ENCODE peak calls at places on chromosome 5, in eight cellular contexts. J, F, I, Y, L, Z, Q and W are unnamed samples.
A peak's percentile ranks its signal among the peaks of the same experiment; 100 is the strongest.

GRCh38 chr5:10726179-10726912 is 34.7 kb downstream of the DAP start:
- DNase-seq in I (no peak), F (no peak), J (peak; percentile 47), Q (peak; percentile 56), L (no peak), Y (no peak), Z (no peak), W (no peak)

GRCh38 chr5:122420126-122420525 is 108.1 kb downstream of the SNCAIP start:
- DNase-seq in J (no peak), F (no peak), Q (no peak), I (no peak), Z (no peak), Y (no peak), L (no peak), W (no peak)

GRCh38 chr5:92370032-92370431 is 986.9 kb upstream of the ARRDC3 start:
- DNase-seq in I (no peak), Y (no peak), Z (no peak), Q (no peak), F (no peak), J (no peak), L (no peak), W (no peak)

GRCh38 chr5:124670672-124671592 is 75.5 kb downstream of the ZNF608 start:
- DNase-seq in Y (no peak), Z (no peak), L (no peak), J (no peak), I (no peak), F (no peak), Q (no peak), W (no peak)

GRCh38 chr5:65927497-65928340 is 1.3 kb downstream of the ERBIN start:
- DNase-seq in I (no peak), Z (peak; percentile 54), J (peak; percentile 77), L (no peak), Y (peak; percentile 15), Q (no peak), F (no peak), W (no peak)

GRCh38 chr5:107571621-107572489 is 98.9 kb downstream of the EFNA5 start:
- DNase-seq in L (peak; percentile 99), Z (peak; percentile 96), F (peak; percentile 95), Y (peak; percentile 92), I (peak; percentile 92), Q (peak; percentile 96), J (peak; percentile 88), W (peak; percentile 72)

GRCh38 chr5:114857951-114858401 is 311.7 kb downstream of the TRIM36 start:
- DNase-seq in F (no peak), Y (no peak), Q (no peak), I (no peak), Z (no peak), J (no peak), L (no peak), W (no peak)

GRCh38 chr5:87195104-87195581 is 72.5 kb upstream of the RASA1 start:
- DNase-seq in J (peak; percentile 37), Q (no peak), I (no peak), F (no peak), L (no peak), Y (no peak), Z (no peak), W (no peak)

GRCh38 chr5:14752497-14753071 is 88.1 kb downstream of the OTULIN start:
- DNase-seq in I (no peak), Y (no peak), J (no peak), F (no peak), Z (no peak), L (no peak), Q (no peak), W (no peak)

GRCh38 chr5:86974910-86975309 is 292.8 kb upstream of the RASA1 start:
- DNase-seq in L (no peak), J (peak; percentile 25), I (no peak), Y (no peak), Z (no peak), F (no peak), Q (no peak), W (no peak)

GRCh38 chr5:58466939-58467338 is 7.1 kb upstream of the PLK2 start:
- DNase-seq in F (no peak), Z (peak; percentile 70), Y (peak; percentile 14), J (peak; percentile 73), I (peak; percentile 12), Q (no peak), L (peak; percentile 29), W (no peak)

GRCh38 chr5:67187318-67187717 is 9.3 kb downstream of the CD180 start:
- DNase-seq in F (no peak), Z (no peak), I (no peak), Q (no peak), L (no peak), J (no peak), Y (no peak), W (no peak)

GRCh38 chr5:79471556-79471955 is 42.4 kb downstream of the HOMER1 start:
- DNase-seq in Q (no peak), Y (no peak), Z (no peak), I (no peak), J (no peak), F (no peak), L (no peak), W (no peak)

GRCh38 chr5:157045601-157046000 is 13.3 kb downstream of the HAVCR1 start:
- DNase-seq in J (no peak), L (no peak), F (no peak), Y (no peak), I (no peak), Q (no peak), Z (no peak), W (no peak)

GRCh38 chr5:149256451-149256850 is 15.2 kb upstream of the AFAP1L1 start:
- DNase-seq in Y (no peak), F (no peak), J (no peak), I (no peak), Z (no peak), L (no peak), Q (no peak), W (no peak)

GRCh38 chr5:80720181-80720580 is 65.4 kb upstream of the DHFR start:
- DNase-seq in Y (no peak), L (no peak), I (no peak), Q (no peak), F (no peak), Z (no peak), J (no peak), W (no peak)

GRCh38 chr5:173238312-173239232 is 3.6 kb upstream of the NKX2-5 start:
- DNase-seq in Z (no peak), F (no peak), Y (no peak), Q (peak; percentile 55), L (no peak), J (peak; percentile 68), I (no peak), W (no peak)

GRCh38 chr5:96875805-96876291 is 452 bp upstream of the ERAP2 start:
- DNase-seq in Y (no peak), L (no peak), J (no peak), Q (no peak), F (no peak), I (no peak), Z (no peak), W (no peak)

GRCh38 chr5:51632794-51633193 is 249.5 kb downstream of the ISL1 start:
- DNase-seq in Q (peak; percentile 24), Z (no peak), Y (no peak), F (no peak), L (peak; percentile 26), J (no peak), I (no peak), W (no peak)

GRCh38 chr5:180251141-180251540 is 40.7 kb downstream of the MAPK9 start:
- DNase-seq in Z (no peak), I (no peak), J (no peak), L (no peak), F (no peak), Q (no peak), Y (no peak), W (no peak)

GRCh38 chr5:180250329-180250728 is 41.3 kb upstream of the RASGEF1C start:
- DNase-seq in Q (no peak), J (no peak), Z (no peak), L (no peak), I (no peak), Y (no peak), F (no peak), W (no peak)

GRCh38 chr5:180253036-180253824 is 38.7 kb downstream of the MAPK9 start:
- DNase-seq in L (no peak), Q (no peak), Z (peak; percentile 44), F (no peak), J (no peak), I (no peak), Y (no peak), W (no peak)

GRCh38 chr5:180251887-180252286 is 40.0 kb downstream of the MAPK9 start:
- DNase-seq in J (no peak), Q (no peak), F (no peak), Z (no peak), L (no peak), I (no peak), Y (no peak), W (no peak)
- H3K9me3 ChIP-seq in J (peaks cover 99% of the 10 kb centered on the region), Q (peaks cover 29% of the 10 kb centered on the region), F (peaks cover 19% of the 10 kb centered on the region), Z (peaks cover 93% of the 10 kb centered on the region), L (peaks cover 96% of the 10 kb centered on the region), I (no peaks in the 10 kb centered on the region), Y (no peaks in the 10 kb centered on the region), W (peaks cover 21% of the 10 kb centered on the region)

DNA sequence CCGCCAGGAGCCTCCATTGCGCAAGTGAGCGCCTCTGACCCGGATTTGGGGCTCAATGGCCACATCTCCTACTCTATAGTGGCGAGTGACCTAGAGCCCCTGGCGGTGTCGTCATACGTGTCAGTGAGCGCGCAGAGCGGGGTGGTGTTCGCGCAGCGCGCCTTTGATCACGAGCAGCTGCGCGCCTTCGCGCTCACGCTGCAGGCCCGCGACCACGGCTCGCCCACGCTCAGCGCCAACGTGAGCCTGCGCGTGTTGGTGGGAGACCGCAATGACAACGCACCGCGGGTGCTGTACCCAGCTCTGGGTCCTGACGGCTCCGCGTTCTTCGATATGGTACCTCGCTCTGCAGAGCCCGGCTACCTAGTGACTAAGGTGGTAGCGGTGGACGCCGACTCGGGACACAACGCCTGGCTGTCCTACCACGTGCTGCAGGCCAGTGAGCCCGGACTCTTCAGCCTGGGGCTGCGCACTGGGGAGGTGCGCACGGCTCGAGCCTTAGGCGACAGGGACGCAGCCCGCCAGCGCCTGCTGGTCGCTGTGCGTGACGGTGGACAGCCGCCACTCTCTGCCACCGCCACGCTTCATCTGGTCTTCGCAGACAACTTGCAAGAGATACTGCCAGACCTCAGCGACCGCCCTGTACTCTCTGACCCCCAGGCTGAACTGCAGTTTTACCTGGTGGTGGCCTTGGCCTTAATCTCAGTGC is 1.9 kb downstream of the PCDHGB6 start:
- DNase-seq in J (no peak), I (no peak), Y (no peak), L (no peak), Z (no peak), Q (no peak), F (no peak), W (no peak)
- H3K9me3 ChIP-seq in J (peaks cover 26% of the 10 kb centered on the region), I (peaks cover 3% of the 10 kb centered on the region), Y (no peaks in the 10 kb centered on the region), L (peaks cover 95% of the 10 kb centered on the region), Z (peaks cover 50% of the 10 kb centered on the region), Q (peaks cover 5% of the 10 kb centered on the region), F (peaks cover 14% of the 10 kb centered on the region), W (peaks cover 5% of the 10 kb centered on the region)

GRCh38 chr5:179118338-179118737 is 58.2 kb downstream of the ZNF354C start:
- DNase-seq in L (no peak), Y (no peak), Z (no peak), I (no peak), Q (no peak), J (no peak), F (no peak), W (no peak)
- H3K9me3 ChIP-seq in L (peaks cover 56% of the 10 kb centered on the region), Y (no peaks in the 10 kb centered on the region), Z (peaks cover 17% of the 10 kb centered on the region), I (no peaks in the 10 kb centered on the region), Q (peaks cover 4% of the 10 kb centered on the region), J (peaks cover 23% of the 10 kb centered on the region), F (no peaks in the 10 kb centered on the region), W (peaks cover 3% of the 10 kb centered on the region)

DNA sequence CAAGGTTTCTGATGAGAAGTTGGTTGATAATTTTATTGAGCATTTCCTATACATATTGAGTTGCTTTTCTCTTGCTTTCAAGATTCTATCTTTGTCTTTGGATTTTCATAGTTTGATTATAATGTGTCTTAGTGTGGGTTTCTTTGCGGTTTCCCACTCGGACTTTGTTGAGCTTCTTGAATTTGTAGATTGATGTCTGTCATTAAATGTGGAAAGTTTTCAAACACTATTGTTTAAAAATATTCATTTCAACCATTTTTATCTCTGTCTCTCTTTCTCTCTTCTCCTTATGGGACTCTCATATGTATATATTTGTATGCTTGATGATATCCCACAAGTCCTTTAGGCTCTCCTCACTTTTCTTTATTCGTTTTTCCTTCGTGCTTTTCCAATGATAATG is 18.5 kb upstream of the PCDHA1 start:
- DNase-seq in J (no peak), F (no peak), I (no peak), Z (no peak), Y (no peak), Q (no peak), L (no peak), W (no peak)
- H3K9me3 ChIP-seq in J (peaks cover 96% of the 10 kb centered on the region), F (peaks cover 9% of the 10 kb centered on the region), I (peaks cover 43% of the 10 kb centered on the region), Z (peaks cover 79% of the 10 kb centered on the region), Y (no peaks in the 10 kb centered on the region), Q (peaks cover 4% of the 10 kb centered on the region), L (peaks cover 82% of the 10 kb centered on the region), W (peaks cover 31% of the 10 kb centered on the region)